ENCODE peak calls at places on chromosomes 1 and 21, in six cellular contexts. U is RPMI8226, W is HTR-8/SVneo, A is NCI-H526 treated with DMSO at 0.1 percent for 48 hours, L is ELR, P is memory B cell. C is an unnamed sample.

GRCh38 chr1:201608635-201609395 is 69.9 kb downstream of the NAV1 start:
- DNase-seq in U (no peak), W (no peak), A (no peak), L (no peak), P (no peak), C (no peak)

GRCh38 chr1:27476222-27476621 is 13.7 kb downstream of the WASF2 start:
- DNase-seq in U (no peak), W (no peak), A (no peak), L (no peak), P (no peak), C (no peak)

GRCh38 chr1:14715266-14715665 is 116.8 kb downstream of the KAZN start:
- DNase-seq in U (no peak), W (no peak), A (no peak), L (no peak), P (no peak), C (no peak)

GRCh38 chr1:30011970-30012369 is 711.4 kb downstream of the MATN1 start:
- DNase-seq in U (no peak), W (no peak), A (no peak), L (no peak), P (no peak), C (no peak)

GRCh38 chr1:202287196-202287595 is 54.5 kb downstream of the UBE2T start:
- DNase-seq in U (no peak), W (no peak), A (no peak), L (no peak), P (no peak), C (no peak)

GRCh38 chr1:47433453-47434050 is 4.3 kb upstream of the FOXD2 start:
- DNase-seq in U (no peak), W (no peak), A (no peak), L (no peak), P (no peak), C (no peak)

GRCh38 chr1:72285074-72285425 is 2.7 kb upstream of the NEGR1 start:
- DNase-seq in U (no peak), W (no peak), A (no peak), L (no peak), P (no peak), C (no peak)

GRCh38 chr1:178536844-178537371 is 24.0 kb downstream of the TEX35 start:
- DNase-seq in U (no peak), W (peak; percentile 73), A (no peak), L (peak; percentile 92), P (no peak), C (no peak)

GRCh38 chr1:32071758-32072621 is 749 bp upstream of the TMEM39B start:
- DNase-seq in U (no peak), W (no peak), A (peak; percentile 60), L (peak; percentile 78), P (no peak), C (no peak)

GRCh38 chr21:36551731-36552457 is 72.0 kb upstream of the CLDN14 start:
- DNase-seq in U (no peak), W (no peak), A (no peak), L (peak; percentile 36), P (no peak), C (no peak)

GRCh38 chr1:100349276-100349675 is 3.0 kb upstream of the CDC14A start:
- DNase-seq in U (no peak), W (no peak), A (no peak), L (no peak), P (no peak), C (no peak)

GRCh38 chr1:165896277-165896676 is 68.9 kb downstream of the UCK2 start:
- DNase-seq in U (no peak), W (peak; percentile 72), A (no peak), L (peak; percentile 95), P (no peak), C (no peak)

C was measured in NCI-H345.